ENCODE peak calls at places on chromosomes 6 and 20, in four cellular contexts. One of them, this sample, is unnamed. For H3K9me3, the result is how much of the 10 kb centered on the place peaks cover.

GRCh38 chr6:135087403-135087802 is 32.8 kb upstream of the HBS1L start:
- DNase-seq in SJCRH30: peak
- DNase-seq in heart left ventricle: no peak
- DNase-seq in right lobe of liver: no peak
- DNase-seq in this sample: no peak

GRCh38 chr20:40562031-40562430 is 127.0 kb downstream of the MAFB start:
- DNase-seq in SJCRH30: no peak
- DNase-seq in heart left ventricle: no peak
- DNase-seq in right lobe of liver: no peak
- DNase-seq in this sample: peak

GRCh38 chr6:90896165-90896549 is 309.3 kb upstream of the MAP3K7 start:
- DNase-seq in SJCRH30: no peak
- DNase-seq in heart left ventricle: no peak
- DNase-seq in right lobe of liver: no peak
- DNase-seq in this sample: no peak

GRCh38 chr6:41467627-41468404 is 78.4 kb upstream of the FOXP4 start:
- DNase-seq in SJCRH30: no peak
- DNase-seq in heart left ventricle: no peak
- DNase-seq in right lobe of liver: no peak
- DNase-seq in this sample: no peak

GRCh38 chr6:88856566-88856965 is 106.9 kb downstream of the RNGTT start:
- DNase-seq in SJCRH30: no peak
- DNase-seq in heart left ventricle: no peak
- DNase-seq in right lobe of liver: no peak
- DNase-seq in this sample: no peak

GRCh38 chr6:139080255-139080920 is 51.8 kb downstream of the ABRACL start:
- DNase-seq in SJCRH30: no peak
- DNase-seq in heart left ventricle: peak
- DNase-seq in right lobe of liver: no peak
- DNase-seq in this sample: no peak

GRCh38 chr6:109349419-109349987 is 32.8 kb downstream of the CD164 start:
- DNase-seq in SJCRH30: no peak
- DNase-seq in heart left ventricle: peak
- DNase-seq in right lobe of liver: peak
- DNase-seq in this sample: peak

GRCh38 chr6:75926293-75927168 is 145.9 kb downstream of the IMPG1 start:
- DNase-seq in SJCRH30: no peak
- DNase-seq in heart left ventricle: no peak
- DNase-seq in right lobe of liver: no peak
- DNase-seq in this sample: no peak

GRCh38 chr6:12587096-12587495 is 129.5 kb upstream of the PHACTR1 start:
- DNase-seq in SJCRH30: no peak
- DNase-seq in heart left ventricle: no peak
- DNase-seq in right lobe of liver: no peak
- DNase-seq in this sample: no peak

GRCh38 chr6:14016930-14017625 is 92.3 kb downstream of the RNF182 start:
- DNase-seq in SJCRH30: no peak
- DNase-seq in heart left ventricle: no peak
- DNase-seq in right lobe of liver: no peak
- DNase-seq in this sample: no peak

GRCh38 chr6:87929843-87930288 is 117.8 kb upstream of the SPACA1 start:
- DNase-seq in SJCRH30: peak
- DNase-seq in heart left ventricle: peak
- DNase-seq in right lobe of liver: peak
- DNase-seq in this sample: peak

GRCh38 chr20:57561356-57562279 is 708 bp downstream of the PCK1 start:
- DNase-seq in SJCRH30: no peak
- DNase-seq in heart left ventricle: no peak
- DNase-seq in right lobe of liver: peak
- DNase-seq in this sample: no peak

GRCh38 chr20:32577023-32577422 is 8.1 kb downstream of the NOL4L start:
- DNase-seq in SJCRH30: no peak
- DNase-seq in heart left ventricle: no peak
- DNase-seq in right lobe of liver: no peak
- DNase-seq in this sample: no peak

GRCh38 chr6:21836772-21837460 is 243.4 kb downstream of the SOX4 start:
- DNase-seq in SJCRH30: no peak
- DNase-seq in heart left ventricle: no peak
- DNase-seq in right lobe of liver: no peak
- DNase-seq in this sample: no peak

GRCh38 chr6:77133031-77133430 is 330.3 kb downstream of the HTR1B start:
- DNase-seq in SJCRH30: no peak
- DNase-seq in heart left ventricle: no peak
- DNase-seq in right lobe of liver: no peak
- DNase-seq in this sample: no peak

GRCh38 chr6:41577865-41578713 is 31.9 kb downstream of the FOXP4 start:
- DNase-seq in SJCRH30: peak
- DNase-seq in heart left ventricle: no peak
- DNase-seq in right lobe of liver: peak
- DNase-seq in this sample: no peak

GRCh38 chr20:58889334-58890072 is 37.0 kb downstream of the GNAS start:
- DNase-seq in SJCRH30: no peak
- DNase-seq in heart left ventricle: no peak
- DNase-seq in right lobe of liver: no peak
- DNase-seq in this sample: no peak

GRCh38 chr6:169800668-169801395 is 49.4 kb downstream of the ERMARD start:
- DNase-seq in SJCRH30: peak
- DNase-seq in heart left ventricle: no peak
- DNase-seq in right lobe of liver: peak
- DNase-seq in this sample: no peak

GRCh38 chr20:32961956-32962517 is 42.2 kb downstream of the SUN5 start:
- DNase-seq in SJCRH30: no peak
- DNase-seq in heart left ventricle: no peak
- DNase-seq in right lobe of liver: no peak
- DNase-seq in this sample: no peak

GRCh38 chr20:57207251-57207650 is 59.2 kb downstream of the BMP7 start:
- DNase-seq in SJCRH30: no peak
- DNase-seq in heart left ventricle: no peak
- DNase-seq in right lobe of liver: no peak
- DNase-seq in this sample: no peak

GRCh38 chr6:327538-328183 is 35.4 kb downstream of the DUSP22 start:
- DNase-seq in SJCRH30: no peak
- DNase-seq in heart left ventricle: no peak
- DNase-seq in right lobe of liver: no peak
- DNase-seq in this sample: no peak
- H3K9me3 ChIP-seq in SJCRH30: under half
- H3K9me3 ChIP-seq in heart left ventricle: under half
- H3K9me3 ChIP-seq in right lobe of liver: under half
- H3K9me3 ChIP-seq in this sample: under half

GRCh38 chr6:125310994-125311649 is 9.4 kb upstream of the HDDC2 start:
- DNase-seq in SJCRH30: peak
- DNase-seq in heart left ventricle: no peak
- DNase-seq in right lobe of liver: no peak
- DNase-seq in this sample: no peak
- H3K27ac ChIP-seq in SJCRH30: no peak
- H3K27ac ChIP-seq in heart left ventricle: no peak
- H3K27ac ChIP-seq in right lobe of liver: peak
- H3K27ac ChIP-seq in this sample: no peak

DNA sequence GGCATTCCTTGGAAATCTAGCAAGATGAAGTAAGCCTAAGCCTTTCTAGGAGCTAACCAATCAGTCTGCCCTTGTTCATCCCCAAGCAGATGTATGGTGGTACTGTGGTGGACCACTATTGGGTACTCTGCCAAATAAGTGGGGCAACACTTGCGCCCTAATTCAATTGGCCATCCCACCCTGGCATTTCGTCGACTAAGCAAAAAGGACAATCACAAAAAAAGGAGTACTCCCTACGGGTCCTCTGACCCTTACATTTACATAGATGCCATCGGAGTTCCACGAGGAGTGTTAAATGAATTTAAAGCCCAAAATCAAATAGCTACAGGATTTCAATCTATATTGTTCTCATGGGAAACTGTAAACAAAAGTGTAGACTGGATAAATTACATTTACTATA is 19.5 kb downstream of the CHD6 start:
- DNase-seq in SJCRH30: no peak
- DNase-seq in heart left ventricle: no peak
- DNase-seq in right lobe of liver: no peak
- DNase-seq in this sample: no peak
- H3K9me3 ChIP-seq in SJCRH30: under half
- H3K9me3 ChIP-seq in heart left ventricle: half or more
- H3K9me3 ChIP-seq in right lobe of liver: under half
- H3K9me3 ChIP-seq in this sample: under half

GRCh38 chr6:25329156-25329555 is 50.0 kb downstream of the CARMIL1 start:
- DNase-seq in SJCRH30: no peak
- DNase-seq in heart left ventricle: no peak
- DNase-seq in right lobe of liver: no peak
- DNase-seq in this sample: no peak
- H3K27ac ChIP-seq in SJCRH30: no peak
- H3K27ac ChIP-seq in heart left ventricle: no peak
- H3K27ac ChIP-seq in right lobe of liver: no peak
- H3K27ac ChIP-seq in this sample: no peak

GRCh38 chr6:61606500-61606899 is 679.5 kb downstream of the KHDRBS2 start:
- DNase-seq in SJCRH30: no peak
- DNase-seq in heart left ventricle: no peak
- DNase-seq in right lobe of liver: no peak
- DNase-seq in this sample: no peak
- H3K9me3 ChIP-seq in SJCRH30: under half
- H3K9me3 ChIP-seq in heart left ventricle: under half
- H3K9me3 ChIP-seq in right lobe of liver: under half
- H3K9me3 ChIP-seq in this sample: under half

GRCh38 chr6:26222587-26222986 is 135.4 kb downstream of the HFE start:
- DNase-seq in SJCRH30: peak
- DNase-seq in heart left ventricle: no peak
- DNase-seq in right lobe of liver: no peak
- DNase-seq in this sample: no peak
- H3K27ac ChIP-seq in SJCRH30: peak
- H3K27ac ChIP-seq in heart left ventricle: no peak
- H3K27ac ChIP-seq in right lobe of liver: no peak
- H3K27ac ChIP-seq in this sample: peak